ENCODE peak calls at places on chromosomes 4 and X, in four cellular contexts. One of them, this sample, is unnamed.

GRCh38 chr4:121164291-121164690 is at the start of gene TNIP3:
- DNase-seq in AG10803: peak
- DNase-seq in CD8-positive, alpha-beta memory T cell: no peak
- DNase-seq in retinal pigment epithelial cell: no peak
- DNase-seq in this sample: peak

GRCh38 chrX:13101439-13102139 is 57.2 kb upstream of the FAM9C start:
- DNase-seq in CD8-positive, alpha-beta memory T cell: peak
- DNase-seq in AG10803: peak
- DNase-seq in retinal pigment epithelial cell: peak
- DNase-seq in this sample: peak

GRCh38 chr4:99221980-99222379 is 2.9 kb upstream of the ADH6 start:
- DNase-seq in AG10803: peak
- DNase-seq in retinal pigment epithelial cell: peak
- DNase-seq in CD8-positive, alpha-beta memory T cell: no peak
- DNase-seq in this sample: no peak

GRCh38 chrX:35919536-35920309 is at the start of gene CFAP47:
- DNase-seq in retinal pigment epithelial cell: peak
- DNase-seq in CD8-positive, alpha-beta memory T cell: no peak
- DNase-seq in AG10803: no peak
- DNase-seq in this sample: no peak

GRCh38 chrX:74925210-74926088 is at the start of gene NEXMIF:
- DNase-seq in CD8-positive, alpha-beta memory T cell: no peak
- DNase-seq in retinal pigment epithelial cell: no peak
- DNase-seq in AG10803: peak
- DNase-seq in this sample: peak

GRCh38 chr4:21790437-21791029 is 158.0 kb downstream of the KCNIP4 start:
- DNase-seq in CD8-positive, alpha-beta memory T cell: no peak
- DNase-seq in AG10803: peak
- DNase-seq in retinal pigment epithelial cell: no peak
- DNase-seq in this sample: no peak

GRCh38 chrX:108199691-108200090 is 108.1 kb downstream of the ATG4A start:
- DNase-seq in retinal pigment epithelial cell: no peak
- DNase-seq in AG10803: peak
- DNase-seq in CD8-positive, alpha-beta memory T cell: no peak
- DNase-seq in this sample: no peak

GRCh38 chrX:117743469-117744251 is 372.9 kb downstream of the KLHL13 start:
- DNase-seq in retinal pigment epithelial cell: no peak
- DNase-seq in AG10803: no peak
- DNase-seq in CD8-positive, alpha-beta memory T cell: no peak
- DNase-seq in this sample: no peak

GRCh38 chrX:133294126-133294525 is 76.0 kb upstream of the TFDP3 start:
- DNase-seq in CD8-positive, alpha-beta memory T cell: no peak
- DNase-seq in retinal pigment epithelial cell: no peak
- DNase-seq in AG10803: peak
- DNase-seq in this sample: no peak

GRCh38 chrX:74536142-74537010 is 78.0 kb downstream of the RLIM start:
- DNase-seq in CD8-positive, alpha-beta memory T cell: peak
- DNase-seq in retinal pigment epithelial cell: no peak
- DNase-seq in AG10803: peak
- DNase-seq in this sample: peak

GRCh38 chr4:9800878-9801277 is 19.4 kb downstream of the DRD5 start:
- DNase-seq in retinal pigment epithelial cell: no peak
- DNase-seq in CD8-positive, alpha-beta memory T cell: no peak
- DNase-seq in AG10803: peak
- DNase-seq in this sample: no peak

GRCh38 chrX:4091046-4091760 is 377.8 kb upstream of the PRKX start:
- DNase-seq in CD8-positive, alpha-beta memory T cell: no peak
- DNase-seq in AG10803: no peak
- DNase-seq in retinal pigment epithelial cell: no peak
- DNase-seq in this sample: no peak

GRCh38 chr4:61532324-61532723 is 332.2 kb downstream of the ADGRL3 start:
- DNase-seq in AG10803: no peak
- DNase-seq in CD8-positive, alpha-beta memory T cell: no peak
- DNase-seq in retinal pigment epithelial cell: peak
- DNase-seq in this sample: no peak

GRCh38 chr4:139015948-139016451 is 419 bp downstream of the NOCT start:
- DNase-seq in AG10803: peak
- DNase-seq in retinal pigment epithelial cell: no peak
- DNase-seq in CD8-positive, alpha-beta memory T cell: peak
- DNase-seq in this sample: no peak

GRCh38 chr4:176654565-176655216 is 138.0 kb downstream of the VEGFC start:
- DNase-seq in CD8-positive, alpha-beta memory T cell: no peak
- DNase-seq in retinal pigment epithelial cell: no peak
- DNase-seq in AG10803: no peak
- DNase-seq in this sample: no peak

GRCh38 chrX:44503550-44503949 is 39.1 kb downstream of the FUNDC1 start:
- DNase-seq in CD8-positive, alpha-beta memory T cell: no peak
- DNase-seq in AG10803: no peak
- DNase-seq in retinal pigment epithelial cell: no peak
- DNase-seq in this sample: no peak

GRCh38 chr4:137823007-137823406 is 290.7 kb upstream of the PCDH18 start:
- DNase-seq in CD8-positive, alpha-beta memory T cell: no peak
- DNase-seq in retinal pigment epithelial cell: no peak
- DNase-seq in AG10803: no peak
- DNase-seq in this sample: no peak

GRCh38 chr4:113781439-113782040 is 20.0 kb upstream of the CAMK2D start:
- DNase-seq in AG10803: peak
- DNase-seq in retinal pigment epithelial cell: no peak
- DNase-seq in CD8-positive, alpha-beta memory T cell: no peak
- DNase-seq in this sample: no peak

GRCh38 chr4:103075435-103075893 is 1.1 kb downstream of the SLC9B2 start:
- DNase-seq in AG10803: peak
- DNase-seq in retinal pigment epithelial cell: peak
- DNase-seq in CD8-positive, alpha-beta memory T cell: no peak
- DNase-seq in this sample: no peak

GRCh38 chr4:173214661-173215060 is 46.0 kb downstream of the GALNT7 start:
- DNase-seq in AG10803: peak
- DNase-seq in retinal pigment epithelial cell: peak
- DNase-seq in CD8-positive, alpha-beta memory T cell: no peak
- DNase-seq in this sample: peak

GRCh38 chrX:44072631-44073030 is 99.4 kb upstream of the NDP start:
- DNase-seq in retinal pigment epithelial cell: no peak
- DNase-seq in AG10803: peak
- DNase-seq in CD8-positive, alpha-beta memory T cell: no peak
- DNase-seq in this sample: peak

GRCh38 chr4:8028368-8028767 is 88.7 kb upstream of the AFAP1 start:
- DNase-seq in retinal pigment epithelial cell: no peak
- DNase-seq in CD8-positive, alpha-beta memory T cell: no peak
- DNase-seq in AG10803: no peak
- DNase-seq in this sample: no peak

GRCh38 chr4:70704333-70705145 is 16.2 kb downstream of the UTP3 start:
- DNase-seq in CD8-positive, alpha-beta memory T cell: peak
- DNase-seq in AG10803: peak
- DNase-seq in retinal pigment epithelial cell: no peak
- DNase-seq in this sample: peak

GRCh38 chr4:107733431-107733925 is 13.4 kb upstream of the PAPSS1 start:
- DNase-seq in retinal pigment epithelial cell: no peak
- DNase-seq in AG10803: no peak
- DNase-seq in CD8-positive, alpha-beta memory T cell: no peak
- DNase-seq in this sample: no peak

GRCh38 chr4:86896596-86896995 is 4.4 kb upstream of the C4orf36 start:
- DNase-seq in AG10803: peak
- DNase-seq in CD8-positive, alpha-beta memory T cell: no peak
- DNase-seq in retinal pigment epithelial cell: no peak
- DNase-seq in this sample: no peak

GRCh38 chr4:152118819-152119553 is 358.2 kb upstream of the GATB start:
- DNase-seq in AG10803: no peak
- DNase-seq in CD8-positive, alpha-beta memory T cell: no peak
- DNase-seq in retinal pigment epithelial cell: no peak
- DNase-seq in this sample: peak

GRCh38 chr4:75025432-75025831 is 92.5 kb downstream of the PARM1 start:
- DNase-seq in AG10803: no peak
- DNase-seq in retinal pigment epithelial cell: no peak
- DNase-seq in CD8-positive, alpha-beta memory T cell: no peak
- DNase-seq in this sample: no peak

GRCh38 chr4:48420172-48420571 is 63.0 kb upstream of the SLC10A4 start:
- DNase-seq in AG10803: no peak
- DNase-seq in retinal pigment epithelial cell: no peak
- DNase-seq in CD8-positive, alpha-beta memory T cell: no peak
- DNase-seq in this sample: no peak

GRCh38 chr4:127781303-127782024 is 658 bp upstream of the HSPA4L start:
- DNase-seq in CD8-positive, alpha-beta memory T cell: no peak
- DNase-seq in AG10803: peak
- DNase-seq in retinal pigment epithelial cell: no peak
- DNase-seq in this sample: no peak

This sample was measured in MG63.